ENCODE peak calls at places on chromosomes 12 and 14, in seven cellular contexts. Y, S, W, E, A, G and U are unnamed samples.

GRCh38 chr12:5000658-5001390 is 42.9 kb upstream of the KCNA5 start:
- DNase-seq in G (no peak), E (no peak), W (no peak), A (no peak), S (no peak), Y (no peak), U (no peak)

GRCh38 chr12:132847363-132848356 is 19.0 kb upstream of the GOLGA3 start:
- DNase-seq in E (no peak), Y (no peak), W (no peak), G (no peak), A (no peak), S (no peak), U (no peak)

GRCh38 chr12:114411081-114411836 is 5.3 kb upstream of the TBX5 start:
- DNase-seq in G (no peak), S (no peak), W (no peak), A (no peak), Y (no peak), E (no peak), U (no peak)

GRCh38 chr14:42437809-42438208 is 831.1 kb downstream of the LRFN5 start:
- DNase-seq in G (no peak), W (no peak), S (no peak), A (no peak), Y (no peak), E (no peak), U (no peak)

GRCh38 chr14:70955543-70956480 is 48.6 kb downstream of the PCNX1 start:
- DNase-seq in S (peak; percentile 12), G (peak; percentile 26), Y (no peak), A (peak; percentile 53), E (no peak), W (no peak), U (no peak)

GRCh38 chr14:44170554-44170953 is 336.5 kb downstream of the FSCB start:
- DNase-seq in W (no peak), S (no peak), E (no peak), Y (no peak), A (no peak), G (no peak), U (no peak)

GRCh38 chr14:72546359-72547035 is 347.4 kb downstream of the DPF3 start:
- DNase-seq in Y (no peak), W (no peak), G (no peak), S (no peak), E (no peak), A (no peak), U (no peak)

GRCh38 chr12:76083761-76084276 is 666 bp downstream of the NAP1L1 start:
- DNase-seq in G (peak; percentile 75), E (peak; percentile 32), W (peak; percentile 32), A (peak; percentile 78), Y (peak; percentile 85), S (peak; percentile 86), U (peak; percentile 33)

GRCh38 chr14:101573289-101573688 is 12.0 kb downstream of the DIO3 start:
- DNase-seq in E (no peak), Y (no peak), A (no peak), G (no peak), W (no peak), S (no peak), U (no peak)

GRCh38 chr12:111304642-111305071 is 64.2 kb downstream of the PHETA1 start:
- DNase-seq in W (no peak), E (no peak), S (no peak), A (no peak), Y (no peak), G (no peak), U (no peak)

GRCh38 chr12:78384541-78384940 is 480.0 kb upstream of the SYT1 start:
- DNase-seq in A (no peak), E (no peak), G (no peak), S (no peak), W (no peak), Y (no peak), U (no peak)

GRCh38 chr12:89951050-89951693 is 242.5 kb upstream of the ATP2B1 start:
- DNase-seq in W (no peak), A (no peak), G (no peak), Y (no peak), E (no peak), S (no peak), U (no peak)

GRCh38 chr12:10636611-10637010 is 23.2 kb upstream of the MAGOHB start:
- DNase-seq in S (no peak), G (no peak), E (no peak), Y (no peak), A (no peak), W (no peak), U (no peak)

GRCh38 chr14:94640721-94641631 is 28.8 kb downstream of the SERPINA3 start:
- DNase-seq in Y (no peak), S (no peak), G (no peak), E (no peak), W (no peak), A (no peak), U (no peak)

GRCh38 chr14:30669594-30669993 is 47.5 kb downstream of the SCFD1 start:
- DNase-seq in W (no peak), A (no peak), S (no peak), G (no peak), E (no peak), Y (no peak), U (no peak)

GRCh38 chr12:114713466-114714215 is 29.7 kb upstream of the TBX3 start:
- DNase-seq in A (no peak), Y (no peak), S (no peak), E (no peak), W (no peak), G (no peak), U (no peak)

GRCh38 chr14:30214456-30215090 is 286.9 kb upstream of the PRKD1 start:
- DNase-seq in G (no peak), A (no peak), Y (no peak), S (peak; percentile 16), W (peak; percentile 51), E (peak; percentile 6), U (peak; percentile 57)

GRCh38 chr14:44846232-44846824 is 115.4 kb downstream of the KLHL28 start:
- DNase-seq in Y (no peak), S (peak; percentile 49), E (peak; percentile 10), A (peak; percentile 7), W (no peak), G (no peak), U (peak; percentile 13)

GRCh38 chr14:70186826-70187483 is 1.8 kb downstream of the SLC8A3 start:
- DNase-seq in W (no peak), S (peak; percentile 77), A (no peak), E (no peak), G (no peak), Y (no peak), U (no peak)

GRCh38 chr14:45253754-45254300 is 825 bp upstream of the MIS18BP1 start:
- DNase-seq in G (no peak), S (peak; percentile 12), E (no peak), W (no peak), Y (peak; percentile 75), A (no peak), U (no peak)

GRCh38 chr12:26001530-26001929 is 43.0 kb downstream of the RASSF8 start:
- DNase-seq in E (no peak), S (no peak), G (no peak), Y (no peak), W (no peak), A (no peak), U (no peak)

GRCh38 chr14:89351958-89352404 is 65.1 kb downstream of the FOXN3 start:
- DNase-seq in E (no peak), W (no peak), A (no peak), G (no peak), Y (no peak), S (no peak), U (no peak)

GRCh38 chr12:66903782-66904396 is 225.0 kb upstream of the GRIP1 start:
- DNase-seq in S (no peak), Y (no peak), A (no peak), G (no peak), E (no peak), W (no peak), U (no peak)